ENCODE peak calls at places on chromosome 13, in six cellular contexts. M is OCI-LY7, Q is heart right ventricle, C is nephron progenitor cell, S is PC-3, E is tibial artery. L is an unnamed sample.

GRCh38 chr13:42876270-42876714 is 94.9 kb downstream of the FAM216B start:
- DNase-seq in C (no peak), E (no peak), M (no peak), Q (no peak), S (no peak), L (no peak)

GRCh38 chr13:47484564-47484963 is 516.5 kb downstream of the SUCLA2 start:
- DNase-seq in C (no peak), M (no peak), Q (no peak), S (peak; percentile 62), E (no peak), L (no peak)

GRCh38 chr13:77325371-77325941 is 1.4 kb downstream of the MYCBP2 start:
- DNase-seq in M (peak; percentile 47), C (no peak), S (peak; percentile 13), E (no peak), Q (no peak), L (no peak)

GRCh38 chr13:36086117-36086516 is 45.1 kb downstream of the DCLK1 start:
- DNase-seq in Q (no peak), E (no peak), M (no peak), C (no peak), S (no peak), L (peak; percentile 17)

GRCh38 chr13:76538004-76538403 is 348.2 kb downstream of the KCTD12 start:
- DNase-seq in S (no peak), Q (no peak), E (no peak), C (no peak), M (no peak), L (no peak)

GRCh38 chr13:53121879-53122278 is 93.3 kb downstream of the OLFM4 start:
- DNase-seq in S (no peak), M (no peak), E (no peak), C (no peak), Q (no peak), L (no peak)

GRCh38 chr13:77584111-77584510 is 48.6 kb downstream of the SCEL start:
- DNase-seq in M (no peak), Q (no peak), E (no peak), C (no peak), S (no peak), L (no peak)

GRCh38 chr13:112828756-112829155 is 138.9 kb downstream of the ATP11A start:
- DNase-seq in C (no peak), S (no peak), E (no peak), Q (no peak), M (no peak), L (no peak)

GRCh38 chr13:113045214-113046007 is 60.2 kb upstream of the F7 start:
- DNase-seq in E (no peak), Q (no peak), M (no peak), S (no peak), C (no peak), L (no peak)

GRCh38 chr13:46605089-46605488 is 52.1 kb downstream of the LRCH1 start:
- DNase-seq in E (no peak), M (no peak), C (no peak), S (no peak), Q (peak; percentile 63), L (no peak)

GRCh38 chr13:65613004-65613403 is 1617.1 kb downstream of the PCDH9 start:
- DNase-seq in C (no peak), Q (no peak), S (peak; percentile 13), E (no peak), M (peak; percentile 12), L (no peak)

GRCh38 chr13:47109028-47109427 is 212.2 kb upstream of the HTR2A start:
- DNase-seq in S (peak; percentile 84), C (no peak), M (no peak), E (no peak), Q (no peak), L (no peak)

GRCh38 chr13:30487075-30487470 is 21.3 kb upstream of the HMGB1 start:
- DNase-seq in S (no peak), E (no peak), Q (no peak), M (no peak), C (no peak), L (no peak)

DNA sequence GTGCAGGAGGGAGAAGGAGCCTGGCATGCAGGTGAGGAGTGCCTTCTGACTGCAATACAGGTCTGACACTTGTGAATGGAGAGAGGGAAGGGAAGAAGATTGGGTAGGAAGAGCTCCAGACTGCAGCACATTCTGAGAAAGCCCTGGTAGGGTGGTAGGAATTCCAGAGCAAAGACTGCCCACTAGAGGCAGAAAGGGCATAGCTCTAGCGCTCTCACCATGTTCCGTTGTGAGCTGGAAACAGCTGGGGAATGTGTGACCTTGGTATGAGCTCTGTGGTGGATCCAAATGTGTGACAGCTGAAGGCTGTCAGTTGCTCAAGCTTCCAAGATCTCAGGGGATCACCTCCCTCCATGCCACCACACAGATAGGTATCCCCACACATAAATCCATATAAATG is 2.9 kb upstream of the MTUS2 start:
- DNase-seq in S (no peak), Q (no peak), E (no peak), M (no peak), C (no peak), L (no peak)
- TF ChIP-seq CTCF in S (peak; percentile 29), Q (no peak), E (no peak), M (no peak), C (no peak), L (peak; percentile 41)

DNA sequence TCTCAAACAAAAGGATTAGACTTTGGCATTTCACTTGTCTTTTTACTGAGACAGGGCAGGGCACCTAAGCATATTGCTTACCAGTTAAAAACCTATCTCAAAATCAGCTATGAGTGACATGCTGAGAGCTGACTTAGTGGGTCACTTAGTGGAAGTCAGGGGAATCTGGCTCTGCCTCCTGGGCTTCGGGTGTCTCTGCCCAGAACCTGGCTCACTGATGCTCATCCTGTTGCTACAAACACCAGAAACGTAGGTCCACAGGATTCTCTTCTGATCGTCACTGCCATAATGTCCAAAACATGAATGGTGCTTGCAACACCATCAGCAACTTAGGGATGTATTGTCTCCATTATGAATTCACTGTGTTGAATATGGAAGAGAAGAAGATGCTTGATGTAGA is 276.1 kb downstream of the ITGBL1 start:
- DNase-seq in C (no peak), S (no peak), M (no peak), Q (no peak), E (no peak), L (no peak)
- TF ChIP-seq CTCF in C (no peak), S (no peak), M (no peak), Q (no peak), E (no peak), L (no peak)

DNA sequence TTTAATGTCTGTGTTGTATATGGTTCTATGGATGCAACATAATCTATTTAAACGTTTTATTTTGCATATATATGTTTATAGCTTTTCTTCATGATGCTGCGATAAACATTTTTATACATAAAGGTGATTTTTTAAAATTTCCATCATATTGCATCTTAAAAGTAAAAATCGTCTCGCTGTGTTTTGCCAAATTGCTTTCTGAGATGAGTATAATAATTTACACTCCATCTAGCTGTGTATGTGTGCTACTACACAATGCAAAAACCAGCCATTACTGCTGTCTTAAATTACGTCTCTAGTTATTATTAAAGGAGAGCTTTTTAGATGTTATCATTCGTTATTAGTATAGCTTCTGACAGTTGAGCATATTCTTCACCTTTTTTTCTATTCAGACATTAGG is 37.2 kb downstream of the METTL21C start:
- DNase-seq in M (no peak), C (no peak), S (no peak), Q (no peak), E (no peak), L (no peak)
- TF ChIP-seq CTCF in M (peak; percentile 24), C (peak; percentile 15), S (peak; percentile 38), Q (peak; percentile 19), E (peak; percentile 9), L (peak; percentile 44)

GRCh38 chr13:98606296-98606695 is 29.4 kb upstream of the STK24 start:
- DNase-seq in S (no peak), Q (no peak), C (no peak), E (no peak), M (no peak), L (no peak)
- TF ChIP-seq CTCF in S (no peak), Q (no peak), C (no peak), E (no peak), M (no peak), L (no peak)

GRCh38 chr13:86563308-86563707 is 764.1 kb upstream of the SLITRK6 start:
- DNase-seq in C (no peak), S (peak; percentile 63), Q (no peak), M (no peak), E (no peak), L (no peak)

GRCh38 chr13:86569974-86570373 is 770.8 kb upstream of the SLITRK6 start:
- DNase-seq in S (peak; percentile 76), E (no peak), M (no peak), Q (no peak), C (no peak), L (no peak)

GRCh38 chr13:86569119-86569518 is 769.9 kb upstream of the SLITRK6 start:
- DNase-seq in S (peak; percentile 60), C (no peak), M (no peak), Q (no peak), E (no peak), L (no peak)

GRCh38 chr13:86562876-86563275 is 763.7 kb upstream of the SLITRK6 start:
- DNase-seq in C (no peak), Q (no peak), E (no peak), S (no peak), M (no peak), L (no peak)

GRCh38 chr13:86567119-86567518 is 767.9 kb upstream of the SLITRK6 start:
- DNase-seq in E (no peak), M (peak; percentile 11), Q (no peak), S (peak; percentile 10), C (peak; percentile 10), L (no peak)
- TF ChIP-seq CTCF in E (no peak), M (peak; percentile 66), Q (no peak), S (peak; percentile 45), C (peak; percentile 18), L (peak; percentile 47)

DNA sequence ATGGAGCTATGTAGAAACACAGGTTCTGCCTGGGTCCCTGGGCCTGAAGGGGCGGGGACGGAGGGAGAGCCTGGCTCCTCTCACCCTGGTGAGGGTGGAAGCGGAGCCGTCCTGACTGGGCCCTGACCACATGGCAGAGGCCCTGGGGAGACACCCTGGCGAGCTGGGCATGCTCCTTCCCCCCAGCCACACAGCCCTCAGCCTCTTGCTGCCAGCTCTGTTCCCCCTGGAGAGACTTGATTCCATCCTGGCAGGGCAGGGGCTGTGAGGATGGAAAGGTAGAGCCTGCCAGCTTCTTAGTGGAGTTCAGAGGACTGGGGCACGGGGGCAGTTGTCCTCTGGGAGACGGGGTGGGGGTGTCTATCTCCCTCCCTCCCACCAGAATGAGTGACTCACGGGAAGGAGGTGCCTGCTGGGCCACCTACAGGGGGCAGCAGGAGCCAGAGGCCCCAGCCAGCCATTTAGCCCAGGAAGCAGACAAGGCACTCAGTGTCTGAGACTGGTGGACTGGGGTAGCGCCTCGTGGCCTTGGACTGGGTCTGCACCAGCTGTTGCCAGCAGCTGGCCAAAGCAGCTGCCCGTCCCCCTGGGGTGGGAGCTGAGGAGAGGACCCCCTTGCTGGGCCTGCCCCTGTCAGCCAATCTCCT is 22.8 kb upstream of the RNF17 start:
- DNase-seq in E (no peak), M (peak; percentile 14), C (no peak), S (no peak), Q (no peak), L (no peak)
- TF ChIP-seq CTCF in E (no peak), M (peak; percentile 65), C (no peak), S (no peak), Q (no peak), L (peak; percentile 26)

L was measured in progenitor cell of endocrine pancreas.